ENCODE peak calls at places on chromosomes 1 and 21, in seven cellular contexts. One of them, this sample, is unnamed. For H3K36me3, the result is how much of the 10 kb centered on the place peaks cover.

GRCh38 chr1:220818421-220819173 is 31.9 kb downstream of the MTARC1 start:
- DNase-seq in CD8-positive, alpha-beta T cell: no peak
- DNase-seq in mesendoderm: peak
- DNase-seq in naive thymus-derived CD4-positive, alpha-beta T cell: no peak
- DNase-seq in CD8-positive, alpha-beta memory T cell: no peak
- DNase-seq in uterus: peak
- DNase-seq in OCI-LY7: no peak
- DNase-seq in this sample: no peak

GRCh38 chr1:166836733-166837132 is 2.5 kb upstream of the POGK start:
- DNase-seq in CD8-positive, alpha-beta T cell: no peak
- DNase-seq in mesendoderm: peak
- DNase-seq in naive thymus-derived CD4-positive, alpha-beta T cell: no peak
- DNase-seq in CD8-positive, alpha-beta memory T cell: no peak
- DNase-seq in uterus: no peak
- DNase-seq in OCI-LY7: no peak
- DNase-seq in this sample: no peak

GRCh38 chr1:156104861-156105546 is 9.5 kb upstream of the LMNA start:
- DNase-seq in CD8-positive, alpha-beta T cell: no peak
- DNase-seq in mesendoderm: peak
- DNase-seq in naive thymus-derived CD4-positive, alpha-beta T cell: no peak
- DNase-seq in CD8-positive, alpha-beta memory T cell: no peak
- DNase-seq in uterus: no peak
- DNase-seq in OCI-LY7: no peak
- DNase-seq in this sample: no peak

GRCh38 chr1:159214149-159214760 is 9.6 kb downstream of the ACKR1 start:
- DNase-seq in CD8-positive, alpha-beta T cell: no peak
- DNase-seq in mesendoderm: peak
- DNase-seq in naive thymus-derived CD4-positive, alpha-beta T cell: peak
- DNase-seq in CD8-positive, alpha-beta memory T cell: peak
- DNase-seq in uterus: peak
- DNase-seq in OCI-LY7: peak
- DNase-seq in this sample: no peak

GRCh38 chr1:52059326-52059725 is 3.2 kb downstream of the BTF3L4 start:
- DNase-seq in CD8-positive, alpha-beta T cell: no peak
- DNase-seq in mesendoderm: peak
- DNase-seq in naive thymus-derived CD4-positive, alpha-beta T cell: no peak
- DNase-seq in CD8-positive, alpha-beta memory T cell: no peak
- DNase-seq in uterus: no peak
- DNase-seq in OCI-LY7: no peak
- DNase-seq in this sample: no peak

GRCh38 chr1:160205242-160205973 is at the start of gene PEA15:
- DNase-seq in CD8-positive, alpha-beta T cell: peak
- DNase-seq in mesendoderm: peak
- DNase-seq in naive thymus-derived CD4-positive, alpha-beta T cell: peak
- DNase-seq in CD8-positive, alpha-beta memory T cell: peak
- DNase-seq in uterus: peak
- DNase-seq in OCI-LY7: peak
- DNase-seq in this sample: peak

GRCh38 chr1:203796223-203796747 is 862 bp downstream of the ZBED6 start:
- DNase-seq in CD8-positive, alpha-beta T cell: no peak
- DNase-seq in mesendoderm: peak
- DNase-seq in naive thymus-derived CD4-positive, alpha-beta T cell: peak
- DNase-seq in CD8-positive, alpha-beta memory T cell: no peak
- DNase-seq in uterus: no peak
- DNase-seq in OCI-LY7: no peak
- DNase-seq in this sample: no peak

GRCh38 chr1:167617100-167617949 is 12.7 kb upstream of the RCSD1 start:
- DNase-seq in CD8-positive, alpha-beta T cell: peak
- DNase-seq in mesendoderm: peak
- DNase-seq in naive thymus-derived CD4-positive, alpha-beta T cell: no peak
- DNase-seq in CD8-positive, alpha-beta memory T cell: no peak
- DNase-seq in uterus: peak
- DNase-seq in OCI-LY7: peak
- DNase-seq in this sample: no peak

GRCh38 chr1:15994590-15995351 is 9.3 kb upstream of the SRARP start:
- DNase-seq in CD8-positive, alpha-beta T cell: peak
- DNase-seq in mesendoderm: peak
- DNase-seq in naive thymus-derived CD4-positive, alpha-beta T cell: no peak
- DNase-seq in CD8-positive, alpha-beta memory T cell: peak
- DNase-seq in uterus: peak
- DNase-seq in OCI-LY7: peak
- DNase-seq in this sample: peak

GRCh38 chr1:19517017-19517416 is 31.7 kb upstream of the CAPZB start:
- DNase-seq in CD8-positive, alpha-beta T cell: no peak
- DNase-seq in mesendoderm: no peak
- DNase-seq in naive thymus-derived CD4-positive, alpha-beta T cell: no peak
- DNase-seq in CD8-positive, alpha-beta memory T cell: no peak
- DNase-seq in uterus: no peak
- DNase-seq in OCI-LY7: no peak
- DNase-seq in this sample: no peak

GRCh38 chr1:165397945-165398344 is 41.4 kb upstream of the LMX1A start:
- DNase-seq in CD8-positive, alpha-beta T cell: no peak
- DNase-seq in mesendoderm: peak
- DNase-seq in naive thymus-derived CD4-positive, alpha-beta T cell: no peak
- DNase-seq in CD8-positive, alpha-beta memory T cell: no peak
- DNase-seq in uterus: no peak
- DNase-seq in OCI-LY7: no peak
- DNase-seq in this sample: no peak

GRCh38 chr1:197314672-197315071 is 46.6 kb downstream of the CRB1 start:
- DNase-seq in CD8-positive, alpha-beta T cell: no peak
- DNase-seq in mesendoderm: peak
- DNase-seq in naive thymus-derived CD4-positive, alpha-beta T cell: no peak
- DNase-seq in CD8-positive, alpha-beta memory T cell: no peak
- DNase-seq in uterus: no peak
- DNase-seq in OCI-LY7: no peak
- DNase-seq in this sample: no peak

GRCh38 chr1:175887981-175888428 is 144.6 kb upstream of the TNR start:
- DNase-seq in CD8-positive, alpha-beta T cell: no peak
- DNase-seq in mesendoderm: peak
- DNase-seq in naive thymus-derived CD4-positive, alpha-beta T cell: no peak
- DNase-seq in CD8-positive, alpha-beta memory T cell: no peak
- DNase-seq in uterus: no peak
- DNase-seq in OCI-LY7: peak
- DNase-seq in this sample: peak

GRCh38 chr21:46111857-46112730 is 14.2 kb downstream of the COL6A2 start:
- DNase-seq in CD8-positive, alpha-beta T cell: peak
- DNase-seq in mesendoderm: no peak
- DNase-seq in naive thymus-derived CD4-positive, alpha-beta T cell: no peak
- DNase-seq in CD8-positive, alpha-beta memory T cell: peak
- DNase-seq in uterus: peak
- DNase-seq in OCI-LY7: no peak
- DNase-seq in this sample: peak
- H3K36me3 ChIP-seq in CD8-positive, alpha-beta T cell: under half
- H3K36me3 ChIP-seq in mesendoderm: under half
- H3K36me3 ChIP-seq in naive thymus-derived CD4-positive, alpha-beta T cell: under half
- H3K36me3 ChIP-seq in CD8-positive, alpha-beta memory T cell: under half
- H3K36me3 ChIP-seq in uterus: under half
- H3K36me3 ChIP-seq in OCI-LY7: under half
- H3K36me3 ChIP-seq in this sample: half or more

GRCh38 chr1:26938659-26939025 is 17.1 kb downstream of the NUDC start:
- DNase-seq in CD8-positive, alpha-beta T cell: no peak
- DNase-seq in mesendoderm: no peak
- DNase-seq in naive thymus-derived CD4-positive, alpha-beta T cell: no peak
- DNase-seq in CD8-positive, alpha-beta memory T cell: no peak
- DNase-seq in uterus: no peak
- DNase-seq in OCI-LY7: no peak
- DNase-seq in this sample: no peak
- H3K36me3 ChIP-seq in CD8-positive, alpha-beta T cell: under half
- H3K36me3 ChIP-seq in mesendoderm: under half
- H3K36me3 ChIP-seq in naive thymus-derived CD4-positive, alpha-beta T cell: half or more
- H3K36me3 ChIP-seq in CD8-positive, alpha-beta memory T cell: under half
- H3K36me3 ChIP-seq in uterus: under half
- H3K36me3 ChIP-seq in OCI-LY7: half or more
- H3K36me3 ChIP-seq in this sample: under half

DNA sequence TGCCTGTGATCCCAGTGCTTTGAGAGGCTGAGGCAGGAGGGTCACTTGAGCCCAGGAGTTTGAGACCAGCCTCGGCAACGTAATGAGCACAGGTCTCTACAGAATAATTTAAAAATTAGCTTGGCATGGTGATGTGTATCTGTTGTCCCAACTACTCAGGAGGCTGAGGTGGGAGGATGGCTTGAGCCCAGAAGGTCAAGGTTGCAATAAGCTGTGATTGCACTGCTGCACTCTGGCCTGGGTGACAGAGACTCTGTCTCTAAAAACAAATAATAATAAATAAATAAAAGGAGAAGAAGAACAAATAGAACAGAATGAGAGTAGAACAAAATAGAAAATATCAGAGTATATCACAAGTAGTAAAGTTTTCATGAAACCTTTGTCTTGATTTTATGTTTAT is 22.8 kb upstream of the APOBEC4 start:
- DNase-seq in CD8-positive, alpha-beta T cell: no peak
- DNase-seq in mesendoderm: no peak
- DNase-seq in naive thymus-derived CD4-positive, alpha-beta T cell: no peak
- DNase-seq in CD8-positive, alpha-beta memory T cell: no peak
- DNase-seq in uterus: no peak
- DNase-seq in OCI-LY7: no peak
- DNase-seq in this sample: no peak
- H3K36me3 ChIP-seq in CD8-positive, alpha-beta T cell: under half
- H3K36me3 ChIP-seq in mesendoderm: under half
- H3K36me3 ChIP-seq in naive thymus-derived CD4-positive, alpha-beta T cell: under half
- H3K36me3 ChIP-seq in CD8-positive, alpha-beta memory T cell: under half
- H3K36me3 ChIP-seq in uterus: under half
- H3K36me3 ChIP-seq in OCI-LY7: under half
- H3K36me3 ChIP-seq in this sample: under half

GRCh38 chr1:230902349-230902923 is 34.1 kb upstream of the C1orf198 start:
- DNase-seq in CD8-positive, alpha-beta T cell: no peak
- DNase-seq in mesendoderm: no peak
- DNase-seq in naive thymus-derived CD4-positive, alpha-beta T cell: no peak
- DNase-seq in CD8-positive, alpha-beta memory T cell: no peak
- DNase-seq in uterus: no peak
- DNase-seq in OCI-LY7: no peak
- DNase-seq in this sample: no peak
- H3K36me3 ChIP-seq in CD8-positive, alpha-beta T cell: under half
- H3K36me3 ChIP-seq in mesendoderm: under half
- H3K36me3 ChIP-seq in naive thymus-derived CD4-positive, alpha-beta T cell: under half
- H3K36me3 ChIP-seq in CD8-positive, alpha-beta memory T cell: under half
- H3K36me3 ChIP-seq in uterus: under half
- H3K36me3 ChIP-seq in OCI-LY7: under half
- H3K36me3 ChIP-seq in this sample: under half